ENCODE peak calls at places on chromosomes 12 and 14, in six cellular contexts. One of them, this sample, is unnamed. For H3K9me3, the result is how much of the 10 kb centered on the place peaks cover.

GRCh38 chr14:33754264-33754663 is 196.6 kb downstream of the EGLN3 start:
- DNase-seq in OCI-LY7: no peak
- DNase-seq in right cardiac atrium: no peak
- DNase-seq in esophagus squamous epithelium: no peak
- DNase-seq in ovary: no peak
- DNase-seq in psoas muscle: no peak
- DNase-seq in this sample: no peak

GRCh38 chr14:85466678-85467077 is 63.3 kb upstream of the FLRT2 start:
- DNase-seq in OCI-LY7: no peak
- DNase-seq in right cardiac atrium: no peak
- DNase-seq in esophagus squamous epithelium: no peak
- DNase-seq in ovary: no peak
- DNase-seq in psoas muscle: no peak
- DNase-seq in this sample: no peak

GRCh38 chr12:18428416-18428815 is 167.1 kb downstream of the PIK3C2G start:
- DNase-seq in esophagus squamous epithelium: no peak
- DNase-seq in ovary: no peak
- DNase-seq in OCI-LY7: no peak
- DNase-seq in psoas muscle: no peak
- DNase-seq in right cardiac atrium: no peak
- DNase-seq in this sample: no peak

GRCh38 chr14:75885829-75886228 is 96.0 kb downstream of the TGFB3 start:
- DNase-seq in OCI-LY7: no peak
- DNase-seq in right cardiac atrium: no peak
- DNase-seq in esophagus squamous epithelium: no peak
- DNase-seq in ovary: no peak
- DNase-seq in psoas muscle: no peak
- DNase-seq in this sample: peak

GRCh38 chr12:104356231-104357115 is 52.9 kb downstream of the EID3 start:
- DNase-seq in esophagus squamous epithelium: no peak
- DNase-seq in psoas muscle: no peak
- DNase-seq in ovary: no peak
- DNase-seq in OCI-LY7: no peak
- DNase-seq in right cardiac atrium: no peak
- DNase-seq in this sample: no peak

GRCh38 chr12:15033029-15033428 is 60.2 kb downstream of the PDE6H start:
- DNase-seq in OCI-LY7: no peak
- DNase-seq in esophagus squamous epithelium: no peak
- DNase-seq in ovary: no peak
- DNase-seq in right cardiac atrium: no peak
- DNase-seq in psoas muscle: no peak
- DNase-seq in this sample: no peak

GRCh38 chr12:114616081-114616480 is 67.9 kb downstream of the TBX3 start:
- DNase-seq in esophagus squamous epithelium: no peak
- DNase-seq in ovary: no peak
- DNase-seq in OCI-LY7: no peak
- DNase-seq in psoas muscle: no peak
- DNase-seq in right cardiac atrium: no peak
- DNase-seq in this sample: no peak

GRCh38 chr12:75878382-75878720 is 153.2 kb downstream of the PHLDA1 start:
- DNase-seq in OCI-LY7: no peak
- DNase-seq in psoas muscle: no peak
- DNase-seq in esophagus squamous epithelium: no peak
- DNase-seq in ovary: peak
- DNase-seq in right cardiac atrium: no peak
- DNase-seq in this sample: no peak

GRCh38 chr12:3049596-3050314 is 27.4 kb upstream of the TSPAN9 start:
- DNase-seq in OCI-LY7: peak
- DNase-seq in psoas muscle: no peak
- DNase-seq in right cardiac atrium: no peak
- DNase-seq in esophagus squamous epithelium: no peak
- DNase-seq in ovary: peak
- DNase-seq in this sample: no peak

GRCh38 chr12:94427520-94428381 is 31.9 kb downstream of the CEP83 start:
- DNase-seq in OCI-LY7: no peak
- DNase-seq in esophagus squamous epithelium: no peak
- DNase-seq in right cardiac atrium: peak
- DNase-seq in psoas muscle: peak
- DNase-seq in ovary: peak
- DNase-seq in this sample: no peak

GRCh38 chr12:1594295-1595025 is at the start of gene FBXL14:
- DNase-seq in ovary: peak
- DNase-seq in esophagus squamous epithelium: peak
- DNase-seq in OCI-LY7: peak
- DNase-seq in right cardiac atrium: peak
- DNase-seq in psoas muscle: peak
- DNase-seq in this sample: peak

GRCh38 chr14:22432348-22432976 is 156.6 kb downstream of the DAD1 start:
- DNase-seq in ovary: peak
- DNase-seq in OCI-LY7: peak
- DNase-seq in right cardiac atrium: no peak
- DNase-seq in esophagus squamous epithelium: no peak
- DNase-seq in psoas muscle: no peak
- DNase-seq in this sample: peak

GRCh38 chr14:50619569-50620141 is 48.5 kb downstream of the SAV1 start:
- DNase-seq in psoas muscle: no peak
- DNase-seq in ovary: no peak
- DNase-seq in OCI-LY7: peak
- DNase-seq in esophagus squamous epithelium: no peak
- DNase-seq in right cardiac atrium: no peak
- DNase-seq in this sample: no peak

GRCh38 chr12:88993655-88994054 is 358.6 kb downstream of the DUSP6 start:
- DNase-seq in right cardiac atrium: no peak
- DNase-seq in ovary: no peak
- DNase-seq in psoas muscle: no peak
- DNase-seq in OCI-LY7: peak
- DNase-seq in esophagus squamous epithelium: no peak
- DNase-seq in this sample: no peak

GRCh38 chr12:98745578-98746391 is 100.7 kb downstream of the APAF1 start:
- DNase-seq in esophagus squamous epithelium: no peak
- DNase-seq in right cardiac atrium: peak
- DNase-seq in OCI-LY7: no peak
- DNase-seq in psoas muscle: no peak
- DNase-seq in ovary: peak
- DNase-seq in this sample: no peak

GRCh38 chr12:16880864-16881285 is 274.9 kb upstream of the LMO3 start:
- DNase-seq in ovary: no peak
- DNase-seq in psoas muscle: no peak
- DNase-seq in OCI-LY7: no peak
- DNase-seq in right cardiac atrium: no peak
- DNase-seq in esophagus squamous epithelium: no peak
- DNase-seq in this sample: no peak

GRCh38 chr12:51028811-51029146 is 2.6 kb upstream of the SLC11A2 start:
- DNase-seq in ovary: no peak
- DNase-seq in OCI-LY7: no peak
- DNase-seq in right cardiac atrium: no peak
- DNase-seq in psoas muscle: no peak
- DNase-seq in esophagus squamous epithelium: no peak
- DNase-seq in this sample: no peak

GRCh38 chr12:89768586-89769482 is 60.2 kb upstream of the ATP2B1 start:
- DNase-seq in ovary: no peak
- DNase-seq in OCI-LY7: no peak
- DNase-seq in psoas muscle: no peak
- DNase-seq in esophagus squamous epithelium: no peak
- DNase-seq in right cardiac atrium: no peak
- DNase-seq in this sample: no peak

GRCh38 chr12:132180648-132181546 is 36.6 kb downstream of the NOC4L start:
- DNase-seq in right cardiac atrium: peak
- DNase-seq in esophagus squamous epithelium: no peak
- DNase-seq in OCI-LY7: no peak
- DNase-seq in ovary: no peak
- DNase-seq in psoas muscle: peak
- DNase-seq in this sample: no peak

GRCh38 chr14:92507174-92507768 is 6.3 kb upstream of the RIN3 start:
- DNase-seq in OCI-LY7: peak
- DNase-seq in right cardiac atrium: no peak
- DNase-seq in psoas muscle: no peak
- DNase-seq in ovary: no peak
- DNase-seq in esophagus squamous epithelium: no peak
- DNase-seq in this sample: no peak

GRCh38 chr14:70955543-70956480 is 48.6 kb downstream of the PCNX1 start:
- DNase-seq in psoas muscle: no peak
- DNase-seq in ovary: no peak
- DNase-seq in right cardiac atrium: no peak
- DNase-seq in OCI-LY7: peak
- DNase-seq in esophagus squamous epithelium: no peak
- DNase-seq in this sample: no peak

GRCh38 chr12:65756956-65757511 is 67.2 kb upstream of the HMGA2 start:
- DNase-seq in psoas muscle: no peak
- DNase-seq in OCI-LY7: no peak
- DNase-seq in esophagus squamous epithelium: no peak
- DNase-seq in ovary: no peak
- DNase-seq in right cardiac atrium: no peak
- DNase-seq in this sample: no peak

GRCh38 chr12:89844539-89844938 is 135.9 kb upstream of the ATP2B1 start:
- DNase-seq in right cardiac atrium: no peak
- DNase-seq in esophagus squamous epithelium: no peak
- DNase-seq in OCI-LY7: no peak
- DNase-seq in ovary: no peak
- DNase-seq in psoas muscle: no peak
- DNase-seq in this sample: no peak

GRCh38 chr12:58757422-58757821 is 162.9 kb downstream of the LRIG3 start:
- DNase-seq in psoas muscle: no peak
- DNase-seq in right cardiac atrium: no peak
- DNase-seq in OCI-LY7: no peak
- DNase-seq in esophagus squamous epithelium: no peak
- DNase-seq in ovary: no peak
- DNase-seq in this sample: no peak

GRCh38 chr14:66306101-66306500 is 180.1 kb upstream of the CCDC196 start:
- DNase-seq in right cardiac atrium: no peak
- DNase-seq in OCI-LY7: no peak
- DNase-seq in psoas muscle: no peak
- DNase-seq in ovary: no peak
- DNase-seq in esophagus squamous epithelium: no peak
- DNase-seq in this sample: no peak

GRCh38 chr14:73295198-73295796 is 58.0 kb downstream of the PAPLN start:
- DNase-seq in ovary: no peak
- DNase-seq in psoas muscle: no peak
- DNase-seq in esophagus squamous epithelium: no peak
- DNase-seq in OCI-LY7: peak
- DNase-seq in right cardiac atrium: no peak
- DNase-seq in this sample: no peak

GRCh38 chr12:120457133-120457532 is 10.9 kb downstream of the GATC start:
- DNase-seq in ovary: no peak
- DNase-seq in esophagus squamous epithelium: no peak
- DNase-seq in right cardiac atrium: no peak
- DNase-seq in OCI-LY7: peak
- DNase-seq in psoas muscle: no peak
- DNase-seq in this sample: no peak

GRCh38 chr14:59265808-59266207 is 77.3 kb downstream of the DAAM1 start:
- DNase-seq in ovary: no peak
- DNase-seq in psoas muscle: no peak
- DNase-seq in right cardiac atrium: no peak
- DNase-seq in OCI-LY7: no peak
- DNase-seq in esophagus squamous epithelium: no peak
- DNase-seq in this sample: no peak

GRCh38 chr12:52338241-52338960 is 17.2 kb upstream of the KRT83 start:
- DNase-seq in right cardiac atrium: no peak
- DNase-seq in ovary: no peak
- DNase-seq in OCI-LY7: no peak
- DNase-seq in esophagus squamous epithelium: no peak
- DNase-seq in psoas muscle: no peak
- DNase-seq in this sample: no peak

GRCh38 chr14:21711360-21711961 is 37.8 kb upstream of the OR4E1 start:
- DNase-seq in ovary: no peak
- DNase-seq in psoas muscle: no peak
- DNase-seq in OCI-LY7: peak
- DNase-seq in esophagus squamous epithelium: no peak
- DNase-seq in right cardiac atrium: no peak
- DNase-seq in this sample: no peak

GRCh38 chr14:38000340-38000739 is 207.4 kb upstream of the SSTR1 start:
- DNase-seq in esophagus squamous epithelium: no peak
- DNase-seq in psoas muscle: no peak
- DNase-seq in ovary: no peak
- DNase-seq in right cardiac atrium: no peak
- DNase-seq in OCI-LY7: no peak
- DNase-seq in this sample: no peak

DNA sequence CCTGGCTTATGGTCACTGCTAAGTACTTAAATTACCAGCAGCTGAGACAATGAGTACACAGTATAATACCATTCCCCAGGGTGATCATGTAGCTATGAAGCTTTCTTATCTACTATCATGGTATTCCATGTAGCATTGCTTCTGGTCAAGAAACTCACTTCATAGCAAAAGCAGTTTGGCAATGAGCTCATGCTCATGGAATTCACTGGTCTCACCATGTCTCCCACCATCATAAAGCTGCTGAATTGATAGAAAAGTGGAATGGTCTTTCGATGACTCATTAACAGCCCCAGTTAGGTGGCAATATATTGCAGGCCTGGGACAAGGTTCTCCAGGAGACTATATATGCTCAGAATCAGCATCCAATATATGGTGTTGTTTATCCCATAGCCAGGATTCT is 553.7 kb downstream of the FOXG1 start:
- DNase-seq in right cardiac atrium: no peak
- DNase-seq in psoas muscle: no peak
- DNase-seq in esophagus squamous epithelium: no peak
- DNase-seq in ovary: no peak
- DNase-seq in OCI-LY7: no peak
- DNase-seq in this sample: no peak
- H3K9me3 ChIP-seq in right cardiac atrium: under half
- H3K9me3 ChIP-seq in psoas muscle: under half
- H3K9me3 ChIP-seq in esophagus squamous epithelium: under half
- H3K9me3 ChIP-seq in ovary: under half
- H3K9me3 ChIP-seq in OCI-LY7: under half
- H3K9me3 ChIP-seq in this sample: under half

DNA sequence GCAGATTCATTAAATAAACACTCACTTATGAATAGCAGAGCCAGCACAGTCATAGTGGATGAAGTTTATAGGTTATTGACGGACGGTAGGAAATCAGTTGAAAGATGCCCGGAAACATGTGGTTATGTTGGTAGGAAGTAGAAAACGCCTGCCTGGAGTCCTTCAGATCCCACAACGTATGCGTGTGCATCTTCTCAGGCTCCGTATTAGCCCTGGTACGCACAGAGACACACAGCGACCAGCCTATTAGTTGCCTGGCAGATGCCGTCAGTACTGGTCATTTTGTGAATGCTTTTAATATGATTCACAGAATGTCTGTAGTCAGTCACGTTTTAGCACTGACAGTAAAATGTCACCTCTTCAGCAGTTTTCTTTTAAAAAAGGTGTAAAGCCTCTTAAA is 196.4 kb downstream of the RGS6 start:
- DNase-seq in esophagus squamous epithelium: no peak
- DNase-seq in ovary: no peak
- DNase-seq in right cardiac atrium: no peak
- DNase-seq in OCI-LY7: no peak
- DNase-seq in psoas muscle: no peak
- DNase-seq in this sample: no peak
- H3K4me3 ChIP-seq in esophagus squamous epithelium: no peak
- H3K4me3 ChIP-seq in ovary: no peak
- H3K4me3 ChIP-seq in right cardiac atrium: no peak
- H3K4me3 ChIP-seq in OCI-LY7: no peak
- H3K4me3 ChIP-seq in psoas muscle: no peak
- H3K4me3 ChIP-seq in this sample: no peak

GRCh38 chr14:52166822-52167221 is 98.0 kb upstream of the NID2 start:
- DNase-seq in esophagus squamous epithelium: no peak
- DNase-seq in psoas muscle: no peak
- DNase-seq in OCI-LY7: no peak
- DNase-seq in ovary: no peak
- DNase-seq in right cardiac atrium: no peak
- DNase-seq in this sample: no peak
- H3K9me3 ChIP-seq in esophagus squamous epithelium: under half
- H3K9me3 ChIP-seq in psoas muscle: under half
- H3K9me3 ChIP-seq in OCI-LY7: under half
- H3K9me3 ChIP-seq in ovary: under half
- H3K9me3 ChIP-seq in right cardiac atrium: under half
- H3K9me3 ChIP-seq in this sample: under half

GRCh38 chr14:99737956-99738667 is 54.0 kb downstream of the CYP46A1 start:
- DNase-seq in right cardiac atrium: no peak
- DNase-seq in OCI-LY7: no peak
- DNase-seq in ovary: no peak
- DNase-seq in esophagus squamous epithelium: no peak
- DNase-seq in psoas muscle: no peak
- DNase-seq in this sample: no peak
- H3K4me3 ChIP-seq in right cardiac atrium: peak
- H3K4me3 ChIP-seq in OCI-LY7: no peak
- H3K4me3 ChIP-seq in ovary: peak
- H3K4me3 ChIP-seq in esophagus squamous epithelium: peak
- H3K4me3 ChIP-seq in psoas muscle: peak
- H3K4me3 ChIP-seq in this sample: peak

This sample was measured in tibial artery.